ENCODE peak calls at places on chromosome 20, in eight cellular contexts. H is activated T-cell treated with anti-CD3 and anti-CD28 coated beads for 24 hours; B is C1 segment of cervical spinal cord; K is COR-L47; X is stimulated activated CD4-positive, alpha-beta T cell treated with anti-CD3 and anti-CD28 coated beads, Interleukin-12 subunit alpha, Interleukin-12 subunit beta, amount 100 ng/mL, for 48 hours; M is WERI-Rb-1; Q is naive thymus-derived CD8-positive, alpha-beta T cell; L is DMS53. D is an unnamed sample.

GRCh38 chr20:16236589-16237241 is 336.5 kb downstream of the KIF16B start:
- DNase-seq in Q (no peak), K (no peak), M (peak), X (no peak), B (no peak), L (no peak), H (no peak), D (no peak)

GRCh38 chr20:11496382-11496781 is 421.3 kb upstream of the BTBD3 start:
- DNase-seq in H (no peak), L (no peak), K (no peak), Q (no peak), X (no peak), M (no peak), B (no peak), D (no peak)

GRCh38 chr20:63286781-63287696 is 5.9 kb upstream of the COL20A1 start:
- DNase-seq in K (no peak), X (no peak), L (no peak), B (no peak), H (no peak), M (no peak), Q (no peak), D (no peak)

GRCh38 chr20:64099880-64100565 is 7.3 kb downstream of the NPBWR2 start:
- DNase-seq in M (no peak), B (no peak), H (no peak), K (peak), L (no peak), Q (no peak), X (no peak), D (no peak)

GRCh38 chr20:23668477-23668951 is 20.3 kb downstream of the CST4 start:
- DNase-seq in H (peak), B (no peak), Q (peak), M (peak), K (peak), X (peak), L (peak), D (no peak)

GRCh38 chr20:37531856-37532255 is 4.2 kb upstream of the BLCAP start:
- DNase-seq in B (no peak), H (no peak), X (no peak), M (no peak), Q (no peak), K (no peak), L (no peak), D (no peak)

GRCh38 chr20:10047427-10047826 is 12.6 kb downstream of the ANKEF1 start:
- DNase-seq in K (no peak), B (no peak), H (no peak), M (peak), Q (no peak), X (no peak), L (peak), D (no peak)

GRCh38 chr20:6705920-6706500 is 61.5 kb upstream of the BMP2 start:
- DNase-seq in M (no peak), Q (no peak), K (no peak), B (no peak), L (no peak), H (no peak), X (no peak), D (no peak)

GRCh38 chr20:2829376-2829775 is 11.1 kb downstream of the PCED1A start:
- DNase-seq in M (no peak), L (no peak), K (no peak), X (no peak), H (no peak), B (no peak), Q (no peak), D (no peak)

GRCh38 chr20:32482251-32483220 is 102.6 kb downstream of the NOL4L start:
- DNase-seq in B (no peak), H (no peak), X (no peak), K (no peak), Q (no peak), M (peak), L (peak), D (no peak)

GRCh38 chr20:15396900-15397299 is 1059.5 kb upstream of the FLRT3 start:
- DNase-seq in B (no peak), X (no peak), H (no peak), Q (no peak), M (no peak), L (no peak), K (no peak), D (no peak)

GRCh38 chr20:21101453-21102251 is 4.5 kb downstream of the LINC00237 start:
- DNase-seq in Q (no peak), L (no peak), B (no peak), M (no peak), X (no peak), K (no peak), H (no peak), D (no peak)

GRCh38 chr20:53202781-53203180 is 230.6 kb downstream of the TSHZ2 start:
- DNase-seq in K (no peak), H (no peak), M (no peak), B (no peak), X (no peak), Q (no peak), L (no peak), D (no peak)

GRCh38 chr20:54980321-54980960 is 505.0 kb downstream of the DOK5 start:
- DNase-seq in Q (no peak), X (no peak), M (no peak), K (peak), H (no peak), B (no peak), L (peak), D (no peak)

GRCh38 chr20:4925842-4926530 is 75.3 kb downstream of the SLC23A2 start:
- DNase-seq in Q (no peak), K (no peak), L (no peak), X (no peak), M (no peak), B (no peak), H (no peak), D (peak)

GRCh38 chr20:57103146-57103800 is 163.2 kb downstream of the BMP7 start:
- DNase-seq in X (no peak), H (no peak), M (no peak), K (no peak), B (peak), Q (no peak), L (no peak), D (peak)

GRCh38 chr20:36307412-36308317 is 1.5 kb downstream of the DLGAP4 start:
- DNase-seq in H (no peak), L (peak), X (no peak), K (no peak), B (no peak), M (no peak), Q (no peak), D (no peak)

GRCh38 chr20:62548483-62548882 is 72.7 kb upstream of the GATA5 start:
- DNase-seq in L (no peak), M (no peak), Q (no peak), X (no peak), H (no peak), B (no peak), K (no peak), D (no peak)

GRCh38 chr20:63520594-63520938 is at the start of gene PPDPF:
- DNase-seq in H (peak), B (peak), L (peak), K (peak), X (peak), Q (peak), M (no peak), D (no peak)

GRCh38 chr20:24479106-24479505 is 9.7 kb downstream of the SYNDIG1 start:
- DNase-seq in Q (no peak), M (no peak), H (no peak), L (no peak), K (no peak), X (no peak), B (no peak), D (no peak)

GRCh38 chr20:63232235-63233060 is 3.3 kb upstream of the BIRC7 start:
- DNase-seq in Q (no peak), H (no peak), B (no peak), M (no peak), K (no peak), X (no peak), L (no peak), D (peak)

GRCh38 chr20:10671221-10671849 is 2.5 kb downstream of the JAG1 start:
- DNase-seq in X (no peak), M (peak), K (peak), B (peak), H (no peak), Q (no peak), L (peak), D (peak)

GRCh38 chr20:3209946-3210317 is 634 bp downstream of the ITPA start:
- DNase-seq in K (no peak), X (no peak), L (peak), B (no peak), Q (no peak), H (no peak), M (no peak), D (no peak)

GRCh38 chr20:60136640-60137411 is 178.6 kb downstream of the CDH26 start:
- DNase-seq in X (no peak), K (no peak), H (no peak), L (peak), Q (no peak), B (no peak), M (no peak), D (no peak)

GRCh38 chr20:33373735-33374605 is 27.3 kb downstream of the CDK5RAP1 start:
- DNase-seq in Q (no peak), K (peak), X (no peak), H (no peak), L (peak), B (no peak), M (no peak), D (no peak)

D was measured in retinal pigment epithelial cell.